ENCODE peak calls at places on chromosomes 11 and 22, in ten cellular contexts. M is ovary, Y is neuronal stem cell, U is cardiac muscle cell, G is GM23248, H is body of pancreas, P is mesenchymal stem cell, D is aorta, O is PC-3, V is SJSA1. S is an unnamed sample.
A peak's percentile ranks its signal among the peaks of the same experiment; 100 is the strongest.

GRCh38 chr22:35400335-35400680 is 368 bp downstream of the MCM5 start:
- DNase-seq in Y (no peak), V (no peak), H (no peak), U (no peak), P (no peak), O (no peak), D (no peak), G (peak; percentile 41), M (no peak), S (no peak)

GRCh38 chr22:25397616-25398015 is 166.9 kb upstream of the GRK3 start:
- DNase-seq in V (no peak), U (no peak), Y (no peak), O (no peak), G (no peak), H (no peak), P (no peak), M (no peak), D (no peak), S (no peak)

GRCh38 chr11:24859801-24860300 is 363.0 kb downstream of the LUZP2 start:
- DNase-seq in O (no peak), U (no peak), P (no peak), V (no peak), G (no peak), M (no peak), H (no peak), Y (no peak), D (no peak), S (no peak)

GRCh38 chr11:67504023-67504949 is 877 bp downstream of the PITPNM1 start:
- DNase-seq in M (no peak), Y (peak; percentile 56), H (peak; percentile 50), O (peak; percentile 12), V (peak; percentile 33), G (peak; percentile 67), D (peak; percentile 64), P (peak; percentile 51), U (peak; percentile 58), S (no peak)

GRCh38 chr11:102683277-102683676 is 22.3 kb downstream of the MMP27 start:
- DNase-seq in O (peak; percentile 53), G (no peak), D (no peak), U (no peak), M (no peak), Y (no peak), V (no peak), P (no peak), H (no peak), S (no peak)

GRCh38 chr11:11577932-11578331 is 43.9 kb downstream of the GALNT18 start:
- DNase-seq in O (no peak), M (no peak), Y (no peak), V (no peak), G (no peak), P (no peak), U (no peak), D (no peak), H (no peak), S (no peak)

GRCh38 chr11:124536520-124536919 is 6.9 kb downstream of the OR8B12 start:
- DNase-seq in V (no peak), U (peak; percentile 97), P (peak; percentile 58), Y (no peak), G (peak; percentile 38), O (peak; percentile 51), H (peak; percentile 14), M (no peak), D (peak; percentile 78), S (peak; percentile 37)

GRCh38 chr11:61297741-61298140 is 2.6 kb upstream of the VWCE start:
- DNase-seq in H (peak; percentile 11), Y (no peak), V (peak; percentile 98), P (peak; percentile 73), O (peak; percentile 45), D (peak; percentile 59), U (peak; percentile 97), M (peak; percentile 66), G (peak; percentile 95), S (no peak)

GRCh38 chr11:23540101-23540561 is 679.9 kb upstream of the CCDC179 start:
- DNase-seq in G (peak; percentile 63), P (peak; percentile 53), M (no peak), O (peak; percentile 79), Y (peak; percentile 57), H (peak; percentile 15), V (peak; percentile 37), U (peak; percentile 49), D (no peak), S (peak; percentile 54)

GRCh38 chr22:38718414-38718813 is 12.7 kb downstream of the GTPBP1 start:
- DNase-seq in Y (no peak), M (no peak), D (peak; percentile 81), U (peak; percentile 80), P (peak; percentile 92), O (peak; percentile 85), V (peak; percentile 70), H (peak; percentile 80), G (peak; percentile 96), S (no peak)

GRCh38 chr22:38717244-38717643 is 11.5 kb downstream of the GTPBP1 start:
- DNase-seq in P (no peak), D (no peak), G (no peak), O (no peak), U (no peak), V (no peak), M (no peak), H (no peak), Y (no peak), S (no peak)

GRCh38 chr22:38721551-38721950 is 15.8 kb downstream of the GTPBP1 start:
- DNase-seq in V (no peak), O (no peak), M (no peak), U (no peak), G (no peak), D (no peak), P (no peak), H (no peak), Y (no peak), S (no peak)

GRCh38 chr22:38720350-38720749 is 14.6 kb downstream of the GTPBP1 start:
- DNase-seq in G (no peak), P (no peak), V (no peak), M (no peak), O (peak; percentile 23), D (no peak), H (no peak), U (no peak), Y (no peak), S (no peak)

GRCh38 chr22:38719196-38719595 is 13.5 kb downstream of the GTPBP1 start:
- DNase-seq in G (no peak), M (no peak), O (no peak), V (no peak), D (peak; percentile 28), H (no peak), U (no peak), Y (no peak), P (no peak), S (no peak)
- H3K36me3 ChIP-seq in G (peaks cover 20% of the 10 kb centered on the region), M (no peaks in the 10 kb centered on the region), O (peaks cover 19% of the 10 kb centered on the region), V (peaks cover 67% of the 10 kb centered on the region), D (peaks cover 2% of the 10 kb centered on the region), H (no peaks in the 10 kb centered on the region), U (peaks cover 34% of the 10 kb centered on the region), Y (peaks cover 42% of the 10 kb centered on the region), P (peaks cover 44% of the 10 kb centered on the region), S (peaks cover 19% of the 10 kb centered on the region)

GRCh38 chr22:23715811-23716355 is 25.1 kb downstream of the RGL4 start:
- DNase-seq in G (no peak), V (no peak), M (peak; percentile 21), D (no peak), O (no peak), Y (no peak), P (no peak), H (peak; percentile 12), U (peak; percentile 23), S (no peak)
- H3K4me3 ChIP-seq in G (peak overlapping the region; percentile 88), V (peak overlapping the region; percentile 85), M (peak overlapping the region; percentile 79), D (no peak overlapping the region), O (peak overlapping the region; percentile 88), Y (peak overlapping the region; percentile 77), P (no peak overlapping the region), H (no peak overlapping the region), U (peak overlapping the region; percentile 71), S (no peak overlapping the region)

DNA sequence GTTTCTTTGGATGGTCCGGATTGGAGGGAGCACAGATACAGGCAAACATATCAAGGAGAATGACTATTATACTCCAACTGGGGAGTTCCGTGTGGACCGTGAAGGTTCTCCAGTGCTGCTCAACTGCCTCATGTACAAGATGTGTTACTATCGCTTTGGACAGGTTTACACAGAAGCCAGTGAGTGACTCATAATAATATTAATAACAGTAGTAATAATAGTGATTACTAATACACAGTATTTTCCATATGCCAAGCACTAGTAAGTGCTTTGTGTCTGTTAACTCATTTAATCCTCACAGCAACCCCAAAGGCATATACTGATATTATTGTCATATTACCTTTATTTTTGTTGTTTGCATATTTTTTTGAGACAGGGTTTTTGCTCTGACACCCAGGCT is 6.6 kb upstream of the CHEK1 start:
- DNase-seq in O (no peak), H (no peak), Y (no peak), U (no peak), D (no peak), G (no peak), P (no peak), V (no peak), M (no peak), S (no peak)
- H3K36me3 ChIP-seq in O (peaks cover 66% of the 10 kb centered on the region), H (peaks cover 28% of the 10 kb centered on the region), Y (peaks cover 28% of the 10 kb centered on the region), U (peaks cover 77% of the 10 kb centered on the region), D (peaks cover 10% of the 10 kb centered on the region), G (peaks cover 70% of the 10 kb centered on the region), P (peaks cover 16% of the 10 kb centered on the region), V (peaks cover 31% of the 10 kb centered on the region), M (peaks cover 2% of the 10 kb centered on the region), S (peaks cover 12% of the 10 kb centered on the region)

DNA sequence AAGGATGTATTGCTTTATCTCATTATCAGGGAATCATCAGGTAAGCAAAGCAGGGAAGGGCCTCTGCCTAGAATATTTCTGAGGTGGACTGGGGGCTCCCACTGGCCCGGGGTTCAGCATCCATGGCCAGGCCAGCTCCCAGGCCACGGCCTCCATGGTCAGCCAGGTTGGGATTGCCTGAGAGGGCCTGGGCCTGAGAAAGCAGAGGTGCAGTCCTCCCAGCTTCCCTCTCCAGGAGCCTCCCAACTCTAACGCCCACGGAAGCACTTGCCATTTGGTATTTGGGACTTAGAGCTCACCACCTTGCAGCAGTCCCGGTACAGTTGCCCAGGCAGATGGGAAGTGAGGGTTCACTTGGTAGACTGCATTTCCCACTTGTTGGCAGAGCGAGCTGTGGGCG is 12.7 kb downstream of the DGAT2 start:
- DNase-seq in D (peak; percentile 17), H (no peak), U (no peak), G (no peak), O (no peak), M (no peak), V (no peak), P (no peak), Y (no peak), S (no peak)
- H3K4me3 ChIP-seq in D (no peak overlapping the region), H (no peak overlapping the region), U (no peak overlapping the region), G (no peak overlapping the region), O (no peak overlapping the region), M (no peak overlapping the region), V (no peak overlapping the region), P (no peak overlapping the region), Y (no peak overlapping the region), S (no peak overlapping the region)

GRCh38 chr11:64364435-64364834 is 5.5 kb downstream of the RPS6KA4 start:
- DNase-seq in G (no peak), D (no peak), H (no peak), O (no peak), P (no peak), Y (no peak), V (no peak), U (no peak), M (no peak), S (no peak)
- H3K36me3 ChIP-seq in G (peaks cover 26% of the 10 kb centered on the region), D (peaks cover 8% of the 10 kb centered on the region), H (no peaks in the 10 kb centered on the region), O (peaks cover 59% of the 10 kb centered on the region), P (peaks cover 77% of the 10 kb centered on the region), Y (peaks cover 18% of the 10 kb centered on the region), V (peaks cover 96% of the 10 kb centered on the region), U (peaks cover 24% of the 10 kb centered on the region), M (no peaks in the 10 kb centered on the region), S (peaks cover 7% of the 10 kb centered on the region)

S was measured in iPS DF 6.9.